ENCODE peak calls at places on chromosomes 7 and 10, in six cellular contexts. T is lung, V is OCI-LY7, D is astrocyte of the spinal cord, G is Panc1, I is stomach. H is an unnamed sample.

GRCh38 chr7:156875766-156876165 is 17.2 kb downstream of the LMBR1 start:
- DNase-seq in G (no peak), V (no peak), T (no peak), I (no peak), D (no peak), H (no peak)

GRCh38 chr10:118504044-118504944 is 91.2 kb downstream of the PRLHR start:
- DNase-seq in G (peak; percentile 18), D (peak; percentile 34), I (no peak), T (no peak), V (no peak), H (peak; percentile 93)

GRCh38 chr10:113539789-113540188 is 13.1 kb upstream of the HABP2 start:
- DNase-seq in V (no peak), I (no peak), T (no peak), G (no peak), D (peak; percentile 24), H (peak; percentile 30)

GRCh38 chr10:31074357-31075065 is 42.8 kb upstream of the ZNF438 start:
- DNase-seq in V (no peak), G (no peak), T (no peak), D (no peak), I (no peak), H (no peak)

GRCh38 chr10:90718185-90718584 is 139.7 kb downstream of the HTR7 start:
- DNase-seq in G (no peak), T (no peak), D (peak; percentile 18), I (no peak), V (no peak), H (peak; percentile 23)

GRCh38 chr7:120272896-120273475 is at the start of gene KCND2:
- DNase-seq in D (no peak), V (no peak), T (no peak), I (no peak), G (no peak), H (peak; percentile 6)

GRCh38 chr10:92773776-92774175 is 74.5 kb upstream of the EXOC6 start:
- DNase-seq in I (no peak), D (no peak), V (no peak), G (no peak), T (no peak), H (peak; percentile 52)

GRCh38 chr10:77877461-77878344 is 48.9 kb downstream of the DLG5 start:
- DNase-seq in V (peak; percentile 35), T (no peak), I (peak; percentile 44), G (no peak), D (peak; percentile 76), H (peak; percentile 81)

GRCh38 chr7:131692131-131692960 is 135.9 kb upstream of the PODXL start:
- DNase-seq in G (peak; percentile 4), T (peak; percentile 31), I (peak; percentile 41), D (peak; percentile 25), V (peak; percentile 19), H (peak; percentile 37)

GRCh38 chr10:95325863-95326262 is 35.1 kb upstream of the PDLIM1 start:
- DNase-seq in V (no peak), T (no peak), G (no peak), D (no peak), I (peak; percentile 60), H (no peak)

GRCh38 chr7:126570845-126571244 is 681.9 kb downstream of the GRM8 start:
- DNase-seq in V (no peak), T (no peak), G (no peak), D (no peak), I (no peak), H (no peak)

GRCh38 chr10:30106987-30107386 is 47.6 kb upstream of the JCAD start:
- DNase-seq in D (no peak), I (no peak), T (no peak), V (no peak), G (no peak), H (no peak)

GRCh38 chr10:97861351-97861750 is 11.7 kb downstream of the GOLGA7B start:
- DNase-seq in D (peak; percentile 53), I (no peak), V (no peak), T (no peak), G (peak; percentile 66), H (peak; percentile 18)

GRCh38 chr10:121553861-121554264 is 44.4 kb downstream of the FGFR2 start:
- DNase-seq in G (no peak), T (no peak), I (peak; percentile 29), D (no peak), V (no peak), H (no peak)

GRCh38 chr10:74333174-74333573 is 182.2 kb downstream of the ADK start:
- DNase-seq in T (no peak), D (peak; percentile 70), V (no peak), I (no peak), G (no peak), H (peak; percentile 17)

GRCh38 chr10:16942361-16943078 is 125.3 kb upstream of the RSU1 start:
- DNase-seq in G (no peak), D (no peak), V (no peak), T (no peak), I (no peak), H (no peak)

GRCh38 chr10:29240991-29241660 is 47.7 kb upstream of the LYZL1 start:
- DNase-seq in G (no peak), V (no peak), T (no peak), D (no peak), I (no peak), H (no peak)

GRCh38 chr7:909358-910329 is 33.3 kb downstream of the GET4 start:
- DNase-seq in V (peak; percentile 64), T (peak; percentile 70), D (peak; percentile 24), I (peak; percentile 52), G (no peak), H (peak; percentile 48)

DNA sequence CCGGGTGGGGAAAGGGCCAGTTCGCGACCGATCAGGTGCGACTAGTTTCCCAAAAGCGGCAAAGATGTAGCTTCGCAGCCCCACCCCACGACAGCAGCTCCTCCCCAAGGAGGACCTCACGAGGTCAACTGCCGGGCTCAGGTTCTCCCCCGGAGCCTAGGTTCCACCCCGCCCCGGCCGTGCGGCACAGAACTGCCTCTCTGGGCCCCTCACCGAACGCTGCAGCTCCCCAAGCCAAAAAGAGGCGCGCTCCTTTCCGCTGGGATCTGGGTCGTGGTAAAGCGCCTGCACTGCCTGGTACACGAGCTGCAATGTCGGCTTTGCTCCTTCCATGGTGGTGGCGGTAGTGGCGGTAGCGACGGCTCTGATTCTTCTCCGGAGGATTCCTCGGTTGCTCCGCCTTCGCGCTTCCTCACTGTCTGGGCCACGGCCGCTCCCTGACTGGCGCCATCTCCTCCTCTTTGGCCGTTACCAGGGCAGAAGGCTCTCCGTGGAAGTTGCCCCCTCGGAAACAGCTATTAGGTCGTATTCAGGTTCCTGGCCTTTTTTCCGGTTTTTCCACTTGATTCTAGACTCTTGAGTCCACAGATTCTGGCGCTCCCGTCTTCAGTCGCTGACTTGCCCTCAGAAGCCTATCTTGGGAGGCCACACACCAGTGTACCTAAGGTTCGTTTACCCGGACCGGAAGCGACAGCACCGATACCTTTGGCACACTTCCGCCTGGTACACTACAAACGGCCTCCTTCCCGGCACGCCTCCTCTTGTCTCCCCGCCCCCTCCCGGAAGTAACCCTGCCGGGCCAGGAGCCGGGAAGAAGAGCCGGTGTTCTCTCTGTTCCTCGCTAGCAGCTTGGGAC is at the start of gene TNPO3:
- DNase-seq in G (peak; percentile 89), V (peak; percentile 95), T (peak; percentile 95), D (peak; percentile 91), I (peak; percentile 95), H (peak; percentile 91)
- TF ChIP-seq CTCF in G (no peak), V (peak; percentile 36), T (no peak), D (no peak), I (no peak), H (no peak)

GRCh38 chr7:70417061-70417655 is 714.8 kb upstream of the GALNT17 start:
- DNase-seq in V (peak; percentile 54), G (no peak), I (no peak), D (no peak), T (no peak), H (no peak)

GRCh38 chr7:70414368-70414767 is 717.6 kb upstream of the GALNT17 start:
- DNase-seq in D (no peak), V (no peak), I (no peak), G (no peak), T (no peak), H (no peak)

GRCh38 chr7:70416611-70417010 is 715.3 kb upstream of the GALNT17 start:
- DNase-seq in G (no peak), T (no peak), D (no peak), I (no peak), V (peak; percentile 73), H (no peak)

GRCh38 chr7:70419816-70420215 is 712.1 kb upstream of the GALNT17 start:
- DNase-seq in V (no peak), T (no peak), G (no peak), D (no peak), I (no peak), H (no peak)

DNA sequence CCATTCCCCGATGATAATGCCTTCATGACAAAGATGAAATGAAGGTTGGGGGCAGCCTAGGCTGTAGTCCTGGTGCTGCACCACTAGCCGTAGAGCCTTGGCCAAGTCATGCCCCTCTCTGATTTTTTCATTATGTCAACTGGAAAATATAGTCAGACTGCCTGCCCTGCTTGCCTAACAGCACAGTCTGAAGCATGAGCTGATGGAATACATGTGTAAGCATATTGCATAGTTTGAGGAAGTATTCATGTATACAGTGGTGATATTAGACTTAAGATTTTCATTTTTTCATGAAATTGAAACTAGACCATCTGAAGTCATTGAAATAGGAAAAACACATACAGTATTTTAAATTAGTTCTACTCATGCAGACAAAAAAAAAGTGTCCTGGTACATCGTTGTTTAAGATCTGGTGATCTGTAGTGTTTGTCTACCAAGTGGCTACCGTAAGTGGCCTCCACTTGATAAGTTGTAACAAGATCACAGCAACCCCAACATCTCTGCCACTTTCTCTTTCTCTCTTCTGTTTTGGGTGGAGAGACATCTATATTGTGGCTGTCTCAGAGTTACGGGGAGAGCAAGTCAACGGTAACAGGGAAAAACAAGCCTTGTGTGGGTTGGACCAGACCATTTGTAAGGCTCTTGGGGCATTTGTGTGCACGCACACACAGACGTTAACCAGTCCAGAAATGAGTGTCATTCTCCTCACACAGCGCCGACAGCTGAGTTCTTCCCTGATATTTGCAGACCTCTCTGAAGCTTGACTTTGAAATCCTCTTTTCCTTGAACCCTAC is 716.6 kb upstream of the GALNT17 start:
- DNase-seq in V (peak; percentile 53), G (no peak), D (no peak), I (no peak), T (no peak), H (no peak)
- H3K4me3 ChIP-seq in V (no peak overlapping the region), G (no peak overlapping the region), D (no peak overlapping the region), I (no peak overlapping the region), T (no peak overlapping the region), H (no peak overlapping the region)

GRCh38 chr10:636016-636730 is 53.3 kb downstream of the DIP2C start:
- DNase-seq in I (no peak), V (no peak), D (no peak), T (no peak), G (no peak), H (no peak)

GRCh38 chr10:636769-637168 is 52.7 kb downstream of the DIP2C start:
- DNase-seq in G (no peak), T (no peak), I (no peak), D (no peak), V (no peak), H (no peak)

GRCh38 chr10:633279-634245 is 55.9 kb downstream of the DIP2C start:
- DNase-seq in V (no peak), T (no peak), D (no peak), G (no peak), I (peak; percentile 53), H (no peak)

GRCh38 chr10:634256-634655 is 55.2 kb downstream of the DIP2C start:
- DNase-seq in I (no peak), G (no peak), V (no peak), T (no peak), D (peak; percentile 62), H (no peak)

GRCh38 chr10:635088-635861 is 54.2 kb downstream of the DIP2C start:
- DNase-seq in D (no peak), V (no peak), T (no peak), G (no peak), I (no peak), H (no peak)
- TF ChIP-seq CTCF in D (no peak), V (no peak), T (no peak), G (no peak), I (no peak), H (no peak)

GRCh38 chr7:27165655-27166474 is 528 bp upstream of the HOXA9 start:
- DNase-seq in T (no peak), D (no peak), G (no peak), V (no peak), I (no peak), H (no peak)
- H3K4me3 ChIP-seq in T (peak overlapping the region; percentile 1), D (peak overlapping the region; percentile 47), G (no peak overlapping the region), V (no peak overlapping the region), I (peak overlapping the region; percentile 32), H (no peak overlapping the region)

H was measured in fibroblast of pulmonary artery.